ENCODE peak calls at places on chromosomes 7 and 10, in four cellular contexts. S is NCI-H2029, G is heart left ventricle, X is NCI-H2081. K is an unnamed sample.

GRCh38 chr7:144036302-144036858 is 12.4 kb upstream of the OR2A5 start:
- DNase-seq in G (no peak), S (no peak), X (no peak), K (no peak)

GRCh38 chr7:151518781-151519044 is 982 bp downstream of the RHEB start:
- DNase-seq in S (no peak), X (no peak), G (no peak), K (no peak)

GRCh38 chr10:60666221-60666620 is 112.1 kb upstream of the CDK1 start:
- DNase-seq in X (no peak), G (no peak), S (no peak), K (no peak)

GRCh38 chr7:11776083-11776482 is 55.9 kb downstream of the THSD7A start:
- DNase-seq in S (no peak), G (no peak), X (no peak), K (no peak)

GRCh38 chr7:54161621-54162020 is 380.6 kb upstream of the VSTM2A start:
- DNase-seq in G (no peak), S (no peak), X (no peak), K (no peak)

GRCh38 chr7:1959305-1959704 is 273.4 kb downstream of the MAD1L1 start:
- DNase-seq in S (no peak), X (no peak), G (no peak), K (no peak)

GRCh38 chr7:24820730-24821044 is 63.4 kb upstream of the GSDME start:
- DNase-seq in X (no peak), S (peak), G (no peak), K (no peak)

GRCh38 chr7:116810267-116811116 is 51.9 kb upstream of the CAPZA2 start:
- DNase-seq in G (no peak), S (no peak), X (no peak), K (no peak)

GRCh38 chr10:80501381-80501912 is 36.3 kb upstream of the SH2D4B start:
- DNase-seq in G (no peak), X (no peak), S (no peak), K (no peak)

GRCh38 chr10:98031440-98031839 is 1.0 kb upstream of the CRTAC1 start:
- DNase-seq in X (no peak), G (no peak), S (no peak), K (no peak)

GRCh38 chr7:65287023-65287422 is 86.6 kb upstream of the ZNF92 start:
- DNase-seq in G (no peak), X (no peak), S (no peak), K (no peak)

GRCh38 chr10:131143425-131144165 is 167.9 kb downstream of the TCERG1L start:
- DNase-seq in S (no peak), X (no peak), G (no peak), K (no peak)

GRCh38 chr7:157711353-157711888 is 374.6 kb downstream of the DNAJB6 start:
- DNase-seq in G (peak), X (no peak), S (no peak), K (no peak)

GRCh38 chr7:150322114-150322832 is 882 bp upstream of the LRRC61 start:
- DNase-seq in S (peak), X (no peak), G (no peak), K (no peak)

GRCh38 chr7:145698526-145699262 is 417.9 kb upstream of the CNTNAP2 start:
- DNase-seq in X (no peak), S (no peak), G (no peak), K (no peak)

GRCh38 chr10:95635319-95635733 is 21.2 kb downstream of the ALDH18A1 start:
- DNase-seq in S (no peak), G (no peak), X (no peak), K (no peak)

GRCh38 chr10:51675088-51675487 is 24.3 kb downstream of the CSTF2T start:
- DNase-seq in X (no peak), G (no peak), S (no peak), K (no peak)

GRCh38 chr7:4479367-4480039 is 202.6 kb upstream of the FOXK1 start:
- DNase-seq in S (peak), G (no peak), X (peak), K (no peak)

GRCh38 chr10:75033399-75034130 is 77.9 kb upstream of the SAMD8 start:
- DNase-seq in S (no peak), X (no peak), G (peak), K (no peak)

GRCh38 chr10:23399701-23400144 is 39.2 kb upstream of the OTUD1 start:
- DNase-seq in G (peak), S (no peak), X (no peak), K (no peak)

GRCh38 chr10:49115015-49115795 is at the start of gene VSTM4:
- DNase-seq in G (peak), S (no peak), X (no peak), K (no peak)

GRCh38 chr10:6716521-6716920 is 136.4 kb upstream of the PRKCQ start:
- DNase-seq in X (no peak), G (no peak), S (no peak), K (no peak)

GRCh38 chr7:131898418-131898817 is 342.0 kb upstream of the PODXL start:
- DNase-seq in G (no peak), X (no peak), S (no peak), K (no peak)

GRCh38 chr10:13648425-13648824 is 61.7 kb downstream of the PRPF18 start:
- DNase-seq in S (no peak), X (no peak), G (no peak), K (no peak)

GRCh38 chr10:97297556-97298222 is 5.3 kb upstream of the ARHGAP19 start:
- DNase-seq in G (no peak), X (no peak), S (no peak), K (no peak)

GRCh38 chr10:97574374-97575100 is 2.0 kb downstream of the ANKRD2 start:
- DNase-seq in S (peak), X (peak), G (peak), K (peak)

GRCh38 chr10:132836832-132837540 is 51.0 kb upstream of the NKX6-2 start:
- DNase-seq in G (no peak), X (peak), S (no peak), K (no peak)

GRCh38 chr7:99860281-99861127 is 16.3 kb downstream of the OR2AE1 start:
- DNase-seq in X (no peak), S (no peak), G (peak), K (no peak)

GRCh38 chr10:1057106-1057657 is 997 bp downstream of the WDR37 start:
- DNase-seq in G (no peak), S (no peak), X (no peak), K (no peak)

GRCh38 chr7:108415821-108416536 is 40.3 kb downstream of the NRCAM start:
- DNase-seq in X (peak), S (peak), G (no peak), K (no peak)

GRCh38 chr10:25683291-25683690 is 250.7 kb upstream of the MYO3A start:
- DNase-seq in X (no peak), S (no peak), G (no peak), K (no peak)

GRCh38 chr7:146496657-146497056 is 380.1 kb downstream of the CNTNAP2 start:
- DNase-seq in G (no peak), X (no peak), S (no peak), K (no peak)

GRCh38 chr10:86316274-86316835 is 50.2 kb downstream of the GRID1 start:
- DNase-seq in X (no peak), S (no peak), G (no peak), K (no peak)

GRCh38 chr10:60611291-60611747 is 167.0 kb upstream of the CDK1 start:
- DNase-seq in G (no peak), X (no peak), S (no peak), K (peak)

GRCh38 chr7:133869556-133869955 is 257.6 kb upstream of the LRGUK start:
- DNase-seq in S (no peak), X (no peak), G (no peak), K (no peak)